ENCODE peak calls at places on chromosomes 5 and 9, in ten cellular contexts. One of them, this sample, is unnamed.

GRCh38 chr5:65924366-65925093 is 1.8 kb upstream of the ERBIN start:
- DNase-seq in activated CD4-positive, CD25-positive, alpha-beta regulatory T cell treated with anti-CD3 and anti-CD28 coated beads, Interleukin-2, amount 50 U/mL, for 72 hours: no peak
- DNase-seq in endodermal cell: no peak
- DNase-seq in T-cell: no peak
- DNase-seq in KBM-7: no peak
- DNase-seq in astrocyte of the spinal cord: peak
- DNase-seq in HTR-8/SVneo: no peak
- DNase-seq in osteocyte: no peak
- DNase-seq in NCI-H1417: peak
- DNase-seq in CD8-positive, alpha-beta T cell: no peak
- DNase-seq in this sample: no peak

GRCh38 chr9:84151236-84151635 is 170.6 kb downstream of the RMI1 start:
- DNase-seq in T-cell: no peak
- DNase-seq in HTR-8/SVneo: no peak
- DNase-seq in astrocyte of the spinal cord: no peak
- DNase-seq in osteocyte: no peak
- DNase-seq in activated CD4-positive, CD25-positive, alpha-beta regulatory T cell treated with anti-CD3 and anti-CD28 coated beads, Interleukin-2, amount 50 U/mL, for 72 hours: no peak
- DNase-seq in endodermal cell: peak
- DNase-seq in CD8-positive, alpha-beta T cell: no peak
- DNase-seq in KBM-7: no peak
- DNase-seq in NCI-H1417: no peak
- DNase-seq in this sample: no peak

GRCh38 chr5:163407034-163407652 is 30.3 kb upstream of the CCNG1 start:
- DNase-seq in endodermal cell: no peak
- DNase-seq in KBM-7: peak
- DNase-seq in CD8-positive, alpha-beta T cell: no peak
- DNase-seq in HTR-8/SVneo: no peak
- DNase-seq in T-cell: no peak
- DNase-seq in astrocyte of the spinal cord: peak
- DNase-seq in NCI-H1417: no peak
- DNase-seq in activated CD4-positive, CD25-positive, alpha-beta regulatory T cell treated with anti-CD3 and anti-CD28 coated beads, Interleukin-2, amount 50 U/mL, for 72 hours: no peak
- DNase-seq in osteocyte: no peak
- DNase-seq in this sample: no peak

GRCh38 chr5:150464554-150465012 is 15.0 kb upstream of the RPS14 start:
- DNase-seq in T-cell: no peak
- DNase-seq in NCI-H1417: no peak
- DNase-seq in CD8-positive, alpha-beta T cell: no peak
- DNase-seq in astrocyte of the spinal cord: no peak
- DNase-seq in endodermal cell: peak
- DNase-seq in activated CD4-positive, CD25-positive, alpha-beta regulatory T cell treated with anti-CD3 and anti-CD28 coated beads, Interleukin-2, amount 50 U/mL, for 72 hours: no peak
- DNase-seq in KBM-7: no peak
- DNase-seq in HTR-8/SVneo: no peak
- DNase-seq in osteocyte: no peak
- DNase-seq in this sample: no peak

GRCh38 chr5:176392526-176392925 is 4.0 kb downstream of the HIGD2A start:
- DNase-seq in osteocyte: no peak
- DNase-seq in KBM-7: no peak
- DNase-seq in astrocyte of the spinal cord: no peak
- DNase-seq in HTR-8/SVneo: no peak
- DNase-seq in T-cell: no peak
- DNase-seq in CD8-positive, alpha-beta T cell: no peak
- DNase-seq in activated CD4-positive, CD25-positive, alpha-beta regulatory T cell treated with anti-CD3 and anti-CD28 coated beads, Interleukin-2, amount 50 U/mL, for 72 hours: no peak
- DNase-seq in endodermal cell: no peak
- DNase-seq in NCI-H1417: no peak
- DNase-seq in this sample: no peak

GRCh38 chr9:36986548-36987408 is 47.3 kb downstream of the PAX5 start:
- DNase-seq in activated CD4-positive, CD25-positive, alpha-beta regulatory T cell treated with anti-CD3 and anti-CD28 coated beads, Interleukin-2, amount 50 U/mL, for 72 hours: no peak
- DNase-seq in osteocyte: no peak
- DNase-seq in CD8-positive, alpha-beta T cell: no peak
- DNase-seq in KBM-7: no peak
- DNase-seq in NCI-H1417: no peak
- DNase-seq in astrocyte of the spinal cord: no peak
- DNase-seq in HTR-8/SVneo: no peak
- DNase-seq in endodermal cell: peak
- DNase-seq in T-cell: no peak
- DNase-seq in this sample: no peak

GRCh38 chr5:77329664-77330430 is 119.4 kb downstream of the PDE8B start:
- DNase-seq in T-cell: no peak
- DNase-seq in HTR-8/SVneo: no peak
- DNase-seq in KBM-7: no peak
- DNase-seq in endodermal cell: no peak
- DNase-seq in astrocyte of the spinal cord: no peak
- DNase-seq in CD8-positive, alpha-beta T cell: no peak
- DNase-seq in activated CD4-positive, CD25-positive, alpha-beta regulatory T cell treated with anti-CD3 and anti-CD28 coated beads, Interleukin-2, amount 50 U/mL, for 72 hours: no peak
- DNase-seq in osteocyte: no peak
- DNase-seq in NCI-H1417: no peak
- DNase-seq in this sample: no peak

GRCh38 chr5:124566875-124567450 is 179.5 kb downstream of the ZNF608 start:
- DNase-seq in astrocyte of the spinal cord: no peak
- DNase-seq in activated CD4-positive, CD25-positive, alpha-beta regulatory T cell treated with anti-CD3 and anti-CD28 coated beads, Interleukin-2, amount 50 U/mL, for 72 hours: no peak
- DNase-seq in HTR-8/SVneo: no peak
- DNase-seq in KBM-7: no peak
- DNase-seq in T-cell: no peak
- DNase-seq in endodermal cell: no peak
- DNase-seq in CD8-positive, alpha-beta T cell: no peak
- DNase-seq in osteocyte: no peak
- DNase-seq in NCI-H1417: no peak
- DNase-seq in this sample: no peak

GRCh38 chr9:83655433-83655832 is 32.5 kb downstream of the IDNK start:
- DNase-seq in T-cell: no peak
- DNase-seq in NCI-H1417: no peak
- DNase-seq in KBM-7: no peak
- DNase-seq in osteocyte: no peak
- DNase-seq in activated CD4-positive, CD25-positive, alpha-beta regulatory T cell treated with anti-CD3 and anti-CD28 coated beads, Interleukin-2, amount 50 U/mL, for 72 hours: no peak
- DNase-seq in HTR-8/SVneo: no peak
- DNase-seq in CD8-positive, alpha-beta T cell: no peak
- DNase-seq in astrocyte of the spinal cord: no peak
- DNase-seq in endodermal cell: no peak
- DNase-seq in this sample: no peak

GRCh38 chr5:151417712-151418111 is 29.7 kb upstream of the SLC36A1 start:
- DNase-seq in T-cell: no peak
- DNase-seq in astrocyte of the spinal cord: no peak
- DNase-seq in osteocyte: no peak
- DNase-seq in CD8-positive, alpha-beta T cell: no peak
- DNase-seq in HTR-8/SVneo: no peak
- DNase-seq in activated CD4-positive, CD25-positive, alpha-beta regulatory T cell treated with anti-CD3 and anti-CD28 coated beads, Interleukin-2, amount 50 U/mL, for 72 hours: no peak
- DNase-seq in KBM-7: no peak
- DNase-seq in endodermal cell: peak
- DNase-seq in NCI-H1417: no peak
- DNase-seq in this sample: no peak

GRCh38 chr9:80503692-80504400 is 932.1 kb downstream of the TLE4 start:
- DNase-seq in activated CD4-positive, CD25-positive, alpha-beta regulatory T cell treated with anti-CD3 and anti-CD28 coated beads, Interleukin-2, amount 50 U/mL, for 72 hours: no peak
- DNase-seq in astrocyte of the spinal cord: no peak
- DNase-seq in T-cell: no peak
- DNase-seq in CD8-positive, alpha-beta T cell: no peak
- DNase-seq in NCI-H1417: no peak
- DNase-seq in osteocyte: no peak
- DNase-seq in KBM-7: no peak
- DNase-seq in endodermal cell: no peak
- DNase-seq in HTR-8/SVneo: no peak
- DNase-seq in this sample: no peak

GRCh38 chr5:72390836-72391235 is 70.7 kb downstream of the PTCD2 start:
- DNase-seq in T-cell: no peak
- DNase-seq in KBM-7: no peak
- DNase-seq in osteocyte: no peak
- DNase-seq in activated CD4-positive, CD25-positive, alpha-beta regulatory T cell treated with anti-CD3 and anti-CD28 coated beads, Interleukin-2, amount 50 U/mL, for 72 hours: no peak
- DNase-seq in endodermal cell: no peak
- DNase-seq in astrocyte of the spinal cord: no peak
- DNase-seq in HTR-8/SVneo: no peak
- DNase-seq in CD8-positive, alpha-beta T cell: no peak
- DNase-seq in NCI-H1417: no peak
- DNase-seq in this sample: no peak

GRCh38 chr9:5893591-5894236 is 3.0 kb downstream of the MLANA start:
- DNase-seq in endodermal cell: no peak
- DNase-seq in KBM-7: no peak
- DNase-seq in NCI-H1417: peak
- DNase-seq in osteocyte: no peak
- DNase-seq in T-cell: no peak
- DNase-seq in HTR-8/SVneo: no peak
- DNase-seq in activated CD4-positive, CD25-positive, alpha-beta regulatory T cell treated with anti-CD3 and anti-CD28 coated beads, Interleukin-2, amount 50 U/mL, for 72 hours: no peak
- DNase-seq in astrocyte of the spinal cord: no peak
- DNase-seq in CD8-positive, alpha-beta T cell: no peak
- DNase-seq in this sample: no peak

GRCh38 chr5:30050056-30050815 is 1143.2 kb upstream of the CDH6 start:
- DNase-seq in HTR-8/SVneo: no peak
- DNase-seq in T-cell: no peak
- DNase-seq in astrocyte of the spinal cord: peak
- DNase-seq in osteocyte: no peak
- DNase-seq in KBM-7: no peak
- DNase-seq in endodermal cell: no peak
- DNase-seq in activated CD4-positive, CD25-positive, alpha-beta regulatory T cell treated with anti-CD3 and anti-CD28 coated beads, Interleukin-2, amount 50 U/mL, for 72 hours: no peak
- DNase-seq in CD8-positive, alpha-beta T cell: no peak
- DNase-seq in NCI-H1417: no peak
- DNase-seq in this sample: no peak

GRCh38 chr5:111116550-111116949 is 24.4 kb downstream of the WDR36 start:
- DNase-seq in KBM-7: peak
- DNase-seq in endodermal cell: no peak
- DNase-seq in activated CD4-positive, CD25-positive, alpha-beta regulatory T cell treated with anti-CD3 and anti-CD28 coated beads, Interleukin-2, amount 50 U/mL, for 72 hours: no peak
- DNase-seq in HTR-8/SVneo: no peak
- DNase-seq in NCI-H1417: no peak
- DNase-seq in CD8-positive, alpha-beta T cell: no peak
- DNase-seq in astrocyte of the spinal cord: no peak
- DNase-seq in T-cell: no peak
- DNase-seq in osteocyte: no peak
- DNase-seq in this sample: no peak

GRCh38 chr5:160565376-160565775 is 143.7 kb downstream of the PTTG1 start:
- DNase-seq in endodermal cell: peak
- DNase-seq in KBM-7: no peak
- DNase-seq in activated CD4-positive, CD25-positive, alpha-beta regulatory T cell treated with anti-CD3 and anti-CD28 coated beads, Interleukin-2, amount 50 U/mL, for 72 hours: no peak
- DNase-seq in osteocyte: no peak
- DNase-seq in astrocyte of the spinal cord: no peak
- DNase-seq in CD8-positive, alpha-beta T cell: no peak
- DNase-seq in T-cell: no peak
- DNase-seq in HTR-8/SVneo: no peak
- DNase-seq in NCI-H1417: no peak
- DNase-seq in this sample: no peak

GRCh38 chr5:169785731-169786130 is 148.7 kb downstream of the DOCK2 start:
- DNase-seq in activated CD4-positive, CD25-positive, alpha-beta regulatory T cell treated with anti-CD3 and anti-CD28 coated beads, Interleukin-2, amount 50 U/mL, for 72 hours: no peak
- DNase-seq in CD8-positive, alpha-beta T cell: no peak
- DNase-seq in T-cell: no peak
- DNase-seq in KBM-7: no peak
- DNase-seq in NCI-H1417: no peak
- DNase-seq in astrocyte of the spinal cord: no peak
- DNase-seq in endodermal cell: no peak
- DNase-seq in osteocyte: no peak
- DNase-seq in HTR-8/SVneo: no peak
- DNase-seq in this sample: no peak

GRCh38 chr9:73649552-73649951 is 497.9 kb downstream of the ANXA1 start:
- DNase-seq in astrocyte of the spinal cord: no peak
- DNase-seq in CD8-positive, alpha-beta T cell: no peak
- DNase-seq in NCI-H1417: no peak
- DNase-seq in osteocyte: no peak
- DNase-seq in activated CD4-positive, CD25-positive, alpha-beta regulatory T cell treated with anti-CD3 and anti-CD28 coated beads, Interleukin-2, amount 50 U/mL, for 72 hours: no peak
- DNase-seq in endodermal cell: no peak
- DNase-seq in KBM-7: no peak
- DNase-seq in T-cell: no peak
- DNase-seq in HTR-8/SVneo: no peak
- DNase-seq in this sample: no peak

GRCh38 chr5:158958048-158958994 is 141.4 kb downstream of the EBF1 start:
- DNase-seq in KBM-7: peak
- DNase-seq in osteocyte: no peak
- DNase-seq in astrocyte of the spinal cord: no peak
- DNase-seq in T-cell: no peak
- DNase-seq in NCI-H1417: no peak
- DNase-seq in CD8-positive, alpha-beta T cell: no peak
- DNase-seq in HTR-8/SVneo: no peak
- DNase-seq in endodermal cell: peak
- DNase-seq in activated CD4-positive, CD25-positive, alpha-beta regulatory T cell treated with anti-CD3 and anti-CD28 coated beads, Interleukin-2, amount 50 U/mL, for 72 hours: no peak
- DNase-seq in this sample: no peak

GRCh38 chr5:149775785-149776184 is 45.7 kb downstream of the PPARGC1B start:
- DNase-seq in osteocyte: no peak
- DNase-seq in astrocyte of the spinal cord: no peak
- DNase-seq in KBM-7: peak
- DNase-seq in CD8-positive, alpha-beta T cell: no peak
- DNase-seq in activated CD4-positive, CD25-positive, alpha-beta regulatory T cell treated with anti-CD3 and anti-CD28 coated beads, Interleukin-2, amount 50 U/mL, for 72 hours: no peak
- DNase-seq in HTR-8/SVneo: no peak
- DNase-seq in T-cell: no peak
- DNase-seq in endodermal cell: no peak
- DNase-seq in NCI-H1417: no peak
- DNase-seq in this sample: no peak

GRCh38 chr9:113542741-113543140 is 79.2 kb downstream of the RGS3 start:
- DNase-seq in activated CD4-positive, CD25-positive, alpha-beta regulatory T cell treated with anti-CD3 and anti-CD28 coated beads, Interleukin-2, amount 50 U/mL, for 72 hours: no peak
- DNase-seq in osteocyte: no peak
- DNase-seq in KBM-7: no peak
- DNase-seq in CD8-positive, alpha-beta T cell: no peak
- DNase-seq in endodermal cell: peak
- DNase-seq in astrocyte of the spinal cord: no peak
- DNase-seq in NCI-H1417: peak
- DNase-seq in T-cell: no peak
- DNase-seq in HTR-8/SVneo: no peak
- DNase-seq in this sample: no peak

GRCh38 chr5:61964199-61964598 is 341.8 kb upstream of the KIF2A start:
- DNase-seq in activated CD4-positive, CD25-positive, alpha-beta regulatory T cell treated with anti-CD3 and anti-CD28 coated beads, Interleukin-2, amount 50 U/mL, for 72 hours: no peak
- DNase-seq in HTR-8/SVneo: peak
- DNase-seq in KBM-7: no peak
- DNase-seq in CD8-positive, alpha-beta T cell: no peak
- DNase-seq in osteocyte: no peak
- DNase-seq in astrocyte of the spinal cord: peak
- DNase-seq in endodermal cell: no peak
- DNase-seq in NCI-H1417: no peak
- DNase-seq in T-cell: no peak
- DNase-seq in this sample: no peak

GRCh38 chr9:81632599-81632998 is 56.7 kb downstream of the TLE1 start:
- DNase-seq in CD8-positive, alpha-beta T cell: no peak
- DNase-seq in HTR-8/SVneo: no peak
- DNase-seq in T-cell: no peak
- DNase-seq in activated CD4-positive, CD25-positive, alpha-beta regulatory T cell treated with anti-CD3 and anti-CD28 coated beads, Interleukin-2, amount 50 U/mL, for 72 hours: no peak
- DNase-seq in endodermal cell: no peak
- DNase-seq in astrocyte of the spinal cord: peak
- DNase-seq in osteocyte: no peak
- DNase-seq in KBM-7: no peak
- DNase-seq in NCI-H1417: no peak
- DNase-seq in this sample: no peak

GRCh38 chr5:178589180-178590140 is 733 bp downstream of the COL23A1 start:
- DNase-seq in NCI-H1417: no peak
- DNase-seq in HTR-8/SVneo: no peak
- DNase-seq in astrocyte of the spinal cord: no peak
- DNase-seq in T-cell: no peak
- DNase-seq in endodermal cell: peak
- DNase-seq in osteocyte: no peak
- DNase-seq in KBM-7: no peak
- DNase-seq in activated CD4-positive, CD25-positive, alpha-beta regulatory T cell treated with anti-CD3 and anti-CD28 coated beads, Interleukin-2, amount 50 U/mL, for 72 hours: no peak
- DNase-seq in CD8-positive, alpha-beta T cell: no peak
- DNase-seq in this sample: no peak

GRCh38 chr5:178416919-178417318 is 173.3 kb downstream of the COL23A1 start:
- DNase-seq in activated CD4-positive, CD25-positive, alpha-beta regulatory T cell treated with anti-CD3 and anti-CD28 coated beads, Interleukin-2, amount 50 U/mL, for 72 hours: no peak
- DNase-seq in HTR-8/SVneo: peak
- DNase-seq in CD8-positive, alpha-beta T cell: no peak
- DNase-seq in T-cell: no peak
- DNase-seq in NCI-H1417: no peak
- DNase-seq in KBM-7: no peak
- DNase-seq in osteocyte: no peak
- DNase-seq in astrocyte of the spinal cord: no peak
- DNase-seq in endodermal cell: no peak
- DNase-seq in this sample: no peak

GRCh38 chr5:169576181-169576598 is 7.4 kb upstream of the SPDL1 start:
- DNase-seq in astrocyte of the spinal cord: peak
- DNase-seq in T-cell: no peak
- DNase-seq in HTR-8/SVneo: peak
- DNase-seq in NCI-H1417: no peak
- DNase-seq in activated CD4-positive, CD25-positive, alpha-beta regulatory T cell treated with anti-CD3 and anti-CD28 coated beads, Interleukin-2, amount 50 U/mL, for 72 hours: no peak
- DNase-seq in CD8-positive, alpha-beta T cell: no peak
- DNase-seq in KBM-7: no peak
- DNase-seq in osteocyte: no peak
- DNase-seq in endodermal cell: no peak
- DNase-seq in this sample: no peak

GRCh38 chr9:8651830-8652229 is 852.3 kb upstream of the DMAC1 start:
- DNase-seq in NCI-H1417: no peak
- DNase-seq in HTR-8/SVneo: no peak
- DNase-seq in T-cell: no peak
- DNase-seq in activated CD4-positive, CD25-positive, alpha-beta regulatory T cell treated with anti-CD3 and anti-CD28 coated beads, Interleukin-2, amount 50 U/mL, for 72 hours: no peak
- DNase-seq in osteocyte: no peak
- DNase-seq in astrocyte of the spinal cord: no peak
- DNase-seq in endodermal cell: no peak
- DNase-seq in CD8-positive, alpha-beta T cell: no peak
- DNase-seq in KBM-7: no peak
- DNase-seq in this sample: no peak

GRCh38 chr5:149358818-149359217 is 972 bp downstream of the PCYOX1L start:
- DNase-seq in KBM-7: no peak
- DNase-seq in CD8-positive, alpha-beta T cell: no peak
- DNase-seq in HTR-8/SVneo: no peak
- DNase-seq in endodermal cell: peak
- DNase-seq in T-cell: no peak
- DNase-seq in astrocyte of the spinal cord: no peak
- DNase-seq in activated CD4-positive, CD25-positive, alpha-beta regulatory T cell treated with anti-CD3 and anti-CD28 coated beads, Interleukin-2, amount 50 U/mL, for 72 hours: no peak
- DNase-seq in osteocyte: no peak
- DNase-seq in NCI-H1417: no peak
- DNase-seq in this sample: no peak